ENCODE peak calls at places on chromosomes 2 and 18, in five cellular contexts. T is mammary epithelial cell, H is GM13977, B is myocyte, C is retina. Q is an unnamed sample.

GRCh38 chr2:210459925-210460862 is 16.4 kb downstream of the LANCL1 start:
- DNase-seq in T (no peak), H (no peak), B (peak), C (no peak), Q (no peak)

GRCh38 chr18:77061946-77062517 is 70.6 kb downstream of the MBP start:
- DNase-seq in T (no peak), H (peak), B (no peak), C (no peak), Q (no peak)

GRCh38 chr2:231709636-231709980 is 1.3 kb downstream of the PTMA start:
- DNase-seq in T (peak), H (no peak), B (peak), C (no peak), Q (peak)

GRCh38 chr2:150548527-150548926 is 61.1 kb upstream of the RND3 start:
- DNase-seq in T (no peak), H (peak), B (no peak), C (no peak), Q (peak)

GRCh38 chr18:36889316-36889715 is 60.4 kb downstream of the KIAA1328 start:
- DNase-seq in T (no peak), H (no peak), B (peak), C (no peak), Q (no peak)

GRCh38 chr2:68667371-68667770 is 24.0 kb downstream of the PROKR1 start:
- DNase-seq in T (no peak), H (no peak), B (no peak), C (no peak), Q (no peak)

GRCh38 chr18:59049726-59050660 is 89.7 kb upstream of the SEC11C start:
- DNase-seq in T (no peak), H (no peak), B (peak), C (peak), Q (no peak)

GRCh38 chr2:25784408-25784807 is 93.9 kb downstream of the ASXL2 start:
- DNase-seq in T (no peak), H (no peak), B (no peak), C (no peak), Q (no peak)

GRCh38 chr2:21270658-21271057 is 146.9 kb downstream of the TDRD15 start:
- DNase-seq in T (no peak), H (no peak), B (no peak), C (no peak), Q (no peak)

GRCh38 chr2:227325824-227326195 is 759 bp downstream of the MFF start:
- DNase-seq in T (peak), H (peak), B (peak), C (no peak), Q (peak)

GRCh38 chr2:240820014-240820606 is at the start of gene KIF1A:
- DNase-seq in T (no peak), H (no peak), B (no peak), C (peak), Q (no peak)

GRCh38 chr2:182499706-182500470 is 73.1 kb upstream of the PDE1A start:
- DNase-seq in T (no peak), H (no peak), B (peak), C (no peak), Q (no peak)

GRCh38 chr2:235263205-235264120 is 230.4 kb upstream of the AGAP1 start:
- DNase-seq in T (peak), H (no peak), B (peak), C (peak), Q (peak)

GRCh38 chr2:12457831-12458230 is 258.9 kb upstream of the TRIB2 start:
- DNase-seq in T (no peak), H (no peak), B (no peak), C (no peak), Q (no peak)

GRCh38 chr2:120605231-120605935 is 130.3 kb upstream of the GLI2 start:
- DNase-seq in T (no peak), H (no peak), B (no peak), C (no peak), Q (no peak)

GRCh38 chr2:68716948-68717661 is 17.5 kb upstream of the ARHGAP25 start:
- DNase-seq in T (no peak), H (no peak), B (no peak), C (no peak), Q (no peak)

GRCh38 chr2:38147333-38148121 is 71.6 kb upstream of the CYP1B1 start:
- DNase-seq in T (peak), H (no peak), B (peak), C (no peak), Q (no peak)

GRCh38 chr2:26534098-26534864 is 56.4 kb upstream of the OTOF start:
- DNase-seq in T (no peak), H (no peak), B (no peak), C (no peak), Q (no peak)

GRCh38 chr2:239938651-239939486 is 86.3 kb downstream of the NDUFA10 start:
- DNase-seq in T (no peak), H (no peak), B (no peak), C (no peak), Q (no peak)

GRCh38 chr2:3107567-3107966 is 270.1 kb downstream of the EIPR1 start:
- DNase-seq in T (no peak), H (peak), B (no peak), C (no peak), Q (no peak)

GRCh38 chr18:57148263-57148662 is 1.4 kb downstream of the BOD1L2 start:
- DNase-seq in T (no peak), H (no peak), B (no peak), C (no peak), Q (no peak)

GRCh38 chr2:215967590-215968373 is 45.6 kb downstream of the MREG start:
- DNase-seq in T (peak), H (no peak), B (no peak), C (no peak), Q (no peak)

GRCh38 chr2:36450466-36451196 is 95.1 kb downstream of the CRIM1 start:
- DNase-seq in T (peak), H (no peak), B (peak), C (no peak), Q (peak)

GRCh38 chr2:218003994-218004419 is 1.2 kb upstream of the TNS1 start:
- DNase-seq in T (no peak), H (no peak), B (no peak), C (no peak), Q (peak)